ENCODE peak calls at places on chromosomes 11 and 22, in four cellular contexts. M is stimulated activated CD4-positive, alpha-beta T cell treated with anti-CD3 and anti-CD28 coated beads, Interleukin-15, amount 100 ng/mL, for 1 hour; A is M059J; T is body of pancreas. G is an unnamed sample.

GRCh38 chr11:65826972-65827773 is 6.6 kb upstream of the SNX32 start:
- DNase-seq in A (no peak), M (no peak), T (no peak), G (no peak)

GRCh38 chr11:13384837-13385417 is 78.1 kb downstream of the BTBD10 start:
- DNase-seq in T (peak), A (peak), M (no peak), G (no peak)

GRCh38 chr22:30969532-30970355 is 679 bp downstream of the TUG1 start:
- DNase-seq in T (no peak), A (peak), M (peak), G (no peak)

GRCh38 chr11:27296406-27296994 is 66.5 kb downstream of the CCDC34 start:
- DNase-seq in T (no peak), A (peak), M (no peak), G (no peak)

GRCh38 chr11:57219021-57219627 is 17.9 kb downstream of the APLNR start:
- DNase-seq in A (no peak), T (no peak), M (no peak), G (no peak)

GRCh38 chr11:94125408-94126120 is 3.1 kb upstream of the PANX1 start:
- DNase-seq in A (no peak), M (no peak), T (no peak), G (no peak)

GRCh38 chr22:19430890-19431541 is 517 bp downstream of the HIRA start:
- DNase-seq in A (peak), M (no peak), T (peak), G (no peak)

GRCh38 chr22:50675553-50676199 is 3.1 kb downstream of the SHANK3 start:
- DNase-seq in T (no peak), A (no peak), M (no peak), G (no peak)

GRCh38 chr11:121699801-121700200 is 247.0 kb upstream of the SORL1-AS1 start:
- DNase-seq in T (no peak), A (no peak), M (no peak), G (no peak)

GRCh38 chr11:108253176-108253575 is 30.3 kb downstream of the ATM start:
- DNase-seq in A (peak), T (no peak), M (no peak), G (no peak)

GRCh38 chr11:65915101-65915820 is 3.6 kb downstream of the C11orf68 start:
- DNase-seq in T (no peak), A (peak), M (no peak), G (no peak)

GRCh38 chr11:110463153-110463552 is 33.4 kb downstream of the FDX1 start:
- DNase-seq in T (no peak), M (no peak), A (peak), G (no peak)

GRCh38 chr11:123478352-123478986 is 48.4 kb downstream of the GRAMD1B start:
- DNase-seq in A (peak), T (peak), M (no peak), G (peak)